ENCODE peak calls at places on chromosomes 4 and X, in six cellular contexts. A is A549, L is GM12878, V is H1, X is HepG2, U is K562. J is an unnamed sample.

GRCh38 chrX:17520206-17520605 is 145.2 kb downstream of the NHS start:
- DNase-seq in U (no peak), X (no peak), V (no peak), A (no peak), L (no peak), J (no peak)

GRCh38 chr4:124708517-124709300 is 3.8 kb downstream of the ANKRD50 start:
- DNase-seq in X (no peak), U (no peak), V (no peak), L (no peak), A (no peak), J (no peak)

GRCh38 chrX:40651620-40652223 is 4.4 kb upstream of the CXorf38 start:
- DNase-seq in A (no peak), X (peak; percentile 52), U (peak; percentile 23), L (no peak), V (no peak), J (peak; percentile 48)

GRCh38 chrX:133580630-133581029 is 165.3 kb upstream of the GPC4 start:
- DNase-seq in X (no peak), A (no peak), L (no peak), V (no peak), U (no peak), J (no peak)

GRCh38 chr4:100128338-100128737 is 61.9 kb downstream of the DDIT4L start:
- DNase-seq in L (no peak), U (no peak), X (no peak), V (no peak), A (no peak), J (no peak)

GRCh38 chr4:154506253-154506652 is 14.7 kb upstream of the DCHS2 start:
- DNase-seq in L (no peak), A (no peak), X (peak; percentile 27), V (no peak), U (peak; percentile 29), J (peak; percentile 12)

GRCh38 chrX:111445485-111445884 is 33.5 kb upstream of the DCX start:
- DNase-seq in U (peak; percentile 13), V (no peak), X (peak; percentile 21), L (no peak), A (peak; percentile 5), J (peak; percentile 16)

GRCh38 chrX:134362560-134363089 is 97.3 kb upstream of the HPRT1 start:
- DNase-seq in U (no peak), A (no peak), L (no peak), V (no peak), X (no peak), J (no peak)

GRCh38 chr4:1241936-1242505 is 6.9 kb downstream of the CTBP1 start:
- DNase-seq in A (no peak), U (no peak), L (no peak), X (no peak), V (no peak), J (peak; percentile 26)

GRCh38 chr4:79620627-79621026 is 212.6 kb upstream of the GK2 start:
- DNase-seq in L (no peak), U (no peak), A (no peak), X (no peak), V (no peak), J (no peak)

GRCh38 chr4:181085584-181085983 is 1157.6 kb upstream of the TENM3 start:
- DNase-seq in X (no peak), U (no peak), V (no peak), A (no peak), L (no peak), J (peak; percentile 42)

GRCh38 chrX:149521438-149521837 is 16.3 kb upstream of the IDS start:
- DNase-seq in A (no peak), V (no peak), X (no peak), L (no peak), U (no peak), J (no peak)

GRCh38 chrX:154398668-154399526 is 720 bp downstream of the RPL10 start:
- DNase-seq in X (peak; percentile 70), A (no peak), V (no peak), L (no peak), U (peak; percentile 35), J (peak; percentile 62)
- H3K4me2 ChIP-seq in X (peak overlapping the region; percentile 97), A (peak overlapping the region; percentile 89), V (peak overlapping the region; percentile 85), L (peak overlapping the region; percentile 82), U (peak overlapping the region; percentile 97), J (peak overlapping the region; percentile 77)

DNA sequence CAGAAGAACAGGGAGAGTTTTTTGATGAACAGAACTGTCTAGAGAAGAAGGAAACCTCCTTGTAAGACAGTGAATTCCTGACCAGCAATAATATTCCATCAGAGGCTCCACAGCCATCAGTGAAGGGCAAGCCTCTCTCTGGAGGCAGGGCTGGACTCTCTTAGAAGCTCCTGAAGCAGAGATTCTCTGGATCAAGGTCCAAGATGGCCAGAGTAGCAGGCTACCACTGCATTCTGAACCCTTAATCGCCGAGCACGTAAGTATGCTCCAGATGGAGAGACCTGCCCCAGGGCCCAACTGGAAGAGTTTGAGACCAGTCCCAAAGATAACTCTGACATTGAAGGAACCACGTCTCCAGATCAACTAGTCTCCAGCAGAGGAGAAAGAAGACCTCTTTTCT is 16.4 kb downstream of the GABRE start:
- DNase-seq in X (no peak), A (no peak), U (no peak), L (no peak), V (no peak), J (no peak)
- TF ChIP-seq RAD21 in X (no peak), A (no peak), U (no peak), L (no peak), V (no peak), J (no peak)

GRCh38 chr4:38132140-38132673 is 172.0 kb downstream of the PTTG2 start:
- DNase-seq in V (no peak), X (no peak), L (peak; percentile 100), A (no peak), U (no peak), J (peak; percentile 49)
- TF ChIP-seq EP300 in V (no peak), X (no peak), L (peak; percentile 100), A (no peak), U (no peak), J (peak; percentile 29)

DNA sequence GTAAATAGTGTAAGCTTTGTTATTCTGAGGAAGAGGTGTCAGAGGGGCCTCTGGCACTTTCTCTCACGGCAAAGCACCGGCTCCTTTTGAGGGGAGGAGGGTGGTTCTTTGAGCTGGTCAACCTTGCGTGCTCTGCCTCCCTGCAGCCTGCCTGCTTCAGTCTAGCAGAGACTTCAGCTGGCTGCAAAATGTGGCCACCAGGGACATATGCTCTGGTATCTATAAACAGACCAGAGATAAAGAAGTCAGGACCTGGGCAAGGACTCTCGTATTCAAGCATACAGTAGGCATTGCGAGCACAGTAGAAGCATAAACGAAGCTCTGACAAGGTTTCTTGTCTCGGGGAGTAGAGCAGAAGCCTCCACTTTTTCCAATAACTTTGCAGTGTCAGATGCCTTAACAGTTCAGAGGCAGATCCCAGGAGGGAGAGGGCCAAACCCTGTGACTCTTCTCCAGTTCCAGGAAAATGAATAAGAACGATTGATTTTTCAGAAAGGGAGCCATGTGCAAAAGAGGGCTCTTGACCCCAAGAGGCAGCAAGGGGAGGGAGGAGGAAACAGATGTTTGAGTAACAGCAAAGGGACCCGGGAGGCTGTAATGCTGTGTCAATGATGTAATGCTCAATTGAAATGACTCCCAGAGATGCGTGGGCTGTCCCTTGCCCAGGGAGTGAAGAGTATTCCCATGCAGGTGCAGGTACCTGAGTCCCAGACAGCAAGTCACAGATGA is 57.9 kb upstream of the TEX13D start:
- DNase-seq in U (no peak), L (no peak), V (no peak), X (no peak), A (no peak), J (no peak)
- H3K4me2 ChIP-seq in U (peak overlapping the region; percentile 38), L (no peak overlapping the region), V (no peak overlapping the region), X (no peak overlapping the region), A (no peak overlapping the region), J (no peak overlapping the region)

GRCh38 chr4:76271248-76271647 is 19.7 kb downstream of the FAM47E start:
- DNase-seq in V (no peak), A (no peak), U (no peak), X (no peak), L (no peak), J (no peak)

GRCh38 chr4:76272582-76272981 is 21.1 kb downstream of the FAM47E start:
- DNase-seq in U (no peak), A (no peak), X (no peak), V (no peak), L (no peak), J (no peak)

GRCh38 chr4:76270776-76271175 is 19.3 kb downstream of the FAM47E start:
- DNase-seq in L (no peak), X (no peak), V (no peak), U (no peak), A (no peak), J (no peak)

GRCh38 chr4:76272999-76273398 is 21.5 kb downstream of the FAM47E start:
- DNase-seq in V (no peak), X (no peak), L (no peak), A (no peak), U (no peak), J (no peak)

GRCh38 chr4:76272091-76272490 is 20.6 kb downstream of the FAM47E start:
- DNase-seq in U (no peak), V (no peak), X (peak; percentile 21), A (no peak), L (no peak), J (no peak)
- TF ChIP-seq RAD21 in U (no peak), V (no peak), X (no peak), A (no peak), L (no peak), J (no peak)

GRCh38 chr4:103012594-103012993 is 6.9 kb downstream of the SLC9B1 start:
- DNase-seq in V (no peak), U (no peak), L (no peak), A (no peak), X (no peak), J (no peak)
- TF ChIP-seq EP300 in V (no peak), U (no peak), L (no peak), A (no peak), X (no peak), J (no peak)

DNA sequence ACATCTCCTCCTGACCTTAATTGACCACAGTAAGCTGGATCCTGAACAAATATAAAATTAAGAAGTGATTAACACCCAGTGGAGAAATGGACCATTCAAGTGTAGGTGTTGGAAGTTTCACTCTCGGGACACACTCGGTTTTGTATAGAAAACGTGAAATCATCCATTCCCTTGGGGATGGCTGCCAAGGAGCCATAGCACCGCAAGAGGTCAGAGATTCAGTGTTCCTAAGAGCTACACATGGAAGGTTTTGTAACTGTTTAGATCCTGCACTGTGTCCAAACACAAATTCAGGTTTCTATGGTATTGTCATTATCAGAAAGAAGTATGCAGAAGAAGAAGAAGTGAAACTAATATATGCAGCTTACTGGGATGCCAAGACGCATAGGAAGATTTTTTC is 281.0 kb downstream of the LDB2 start:
- DNase-seq in L (no peak), U (no peak), X (no peak), A (no peak), V (no peak), J (no peak)
- H3K4me2 ChIP-seq in L (no peak overlapping the region), U (no peak overlapping the region), X (no peak overlapping the region), A (no peak overlapping the region), V (no peak overlapping the region), J (no peak overlapping the region)

GRCh38 chr4:84166486-84166885 is 332.6 kb downstream of the NKX6-1 start:
- DNase-seq in V (no peak), X (no peak), U (no peak), A (no peak), L (no peak), J (no peak)
- TF ChIP-seq RAD21 in V (no peak), X (no peak), U (no peak), A (no peak), L (no peak), J (no peak)

GRCh38 chrX:77556276-77556675 is 109.1 kb downstream of the FGF16 start:
- DNase-seq in X (no peak), V (no peak), A (no peak), L (no peak), U (no peak), J (no peak)
- TF ChIP-seq EP300 in X (no peak), V (no peak), A (no peak), L (no peak), U (no peak), J (no peak)

GRCh38 chr4:23889368-23889767 is 479 bp downstream of the PPARGC1A start:
- DNase-seq in X (no peak), U (no peak), L (no peak), A (no peak), V (no peak), J (no peak)
- H3K4me2 ChIP-seq in X (peak overlapping the region; percentile 93), U (no peak overlapping the region), L (no peak overlapping the region), A (peak overlapping the region; percentile 66), V (peak overlapping the region; percentile 54), J (peak overlapping the region; percentile 85)

J was measured in SK-N-SH.